ENCODE peak calls at places on chromosomes 13 and 19, in ten cellular contexts. Q is neuronal stem cell; N is glutamatergic neuron; J is T1000; P is lower leg skin; L is iris pigment epithelial cell; U is endothelial cell; S is aorta; Z is activated CD8-positive, alpha-beta T cell treated with anti-CD3 and anti-CD28 coated beads, Interleukin-2, amount 10 ng/mL, durations not matched to agents 7 days and 5 days; C is left ventricle myocardium inferior. V is an unnamed sample.

GRCh38 chr13:21677075-21677628 is 6.3 kb downstream of the FGF9 start:
- DNase-seq in N (peak; percentile 29), P (no peak), U (no peak), Z (no peak), J (no peak), Q (no peak), S (no peak), L (no peak), C (no peak), V (no peak)

GRCh38 chr19:40612831-40613668 is 11.9 kb downstream of the LTBP4 start:
- DNase-seq in Z (peak; percentile 82), P (no peak), Q (no peak), S (peak; percentile 74), N (peak; percentile 67), U (peak; percentile 77), C (no peak), L (peak; percentile 70), J (peak; percentile 65), V (no peak)

GRCh38 chr19:42051166-42052115 is 18.6 kb downstream of the GRIK5 start:
- DNase-seq in Q (no peak), P (peak; percentile 72), J (no peak), U (no peak), N (no peak), Z (no peak), S (no peak), C (no peak), L (peak; percentile 10), V (no peak)

GRCh38 chr19:18020212-18021067 is 12.5 kb downstream of the ARRDC2 start:
- DNase-seq in N (no peak), Q (no peak), L (peak; percentile 60), S (peak; percentile 93), C (peak; percentile 96), U (no peak), Z (no peak), J (no peak), P (peak; percentile 78), V (peak; percentile 26)

GRCh38 chr13:41925014-41925413 is 35.9 kb downstream of the VWA8 start:
- DNase-seq in J (no peak), L (no peak), Q (no peak), N (no peak), P (no peak), C (no peak), Z (no peak), S (no peak), U (no peak), V (no peak)

GRCh38 chr19:15286688-15287355 is 45.5 kb downstream of the BRD4 start:
- DNase-seq in P (no peak), C (no peak), J (no peak), Q (no peak), N (no peak), L (no peak), S (no peak), U (no peak), Z (no peak), V (no peak)

GRCh38 chr19:22832031-22832762 is at the start of gene ZNF723:
- DNase-seq in Q (no peak), U (no peak), C (no peak), J (peak; percentile 56), S (no peak), N (no peak), P (no peak), L (peak; percentile 1), Z (no peak), V (no peak)

GRCh38 chr13:99657848-99658265 is 156.6 kb downstream of the TM9SF2 start:
- DNase-seq in C (peak; percentile 31), P (no peak), L (peak; percentile 29), Z (no peak), U (peak; percentile 55), J (no peak), N (peak; percentile 62), S (peak; percentile 53), Q (no peak), V (no peak)

GRCh38 chr19:4067396-4068057 is 828 bp upstream of the ZBTB7A start:
- DNase-seq in J (no peak), U (peak; percentile 38), Z (no peak), S (no peak), N (peak; percentile 45), P (no peak), L (no peak), Q (no peak), C (no peak), V (no peak)

GRCh38 chr13:50225188-50226155 is 210.2 kb downstream of the KCNRG start:
- DNase-seq in L (no peak), Q (no peak), J (no peak), S (no peak), P (no peak), C (no peak), N (no peak), Z (no peak), U (no peak), V (no peak)

GRCh38 chr13:44412341-44412935 is 38.8 kb downstream of the SERP2 start:
- DNase-seq in S (no peak), Z (no peak), N (no peak), J (no peak), L (no peak), Q (no peak), U (no peak), C (no peak), P (no peak), V (no peak)

GRCh38 chr13:22114630-22115311 is 443.9 kb downstream of the FGF9 start:
- DNase-seq in C (no peak), L (no peak), S (peak; percentile 62), Z (peak; percentile 70), U (no peak), P (no peak), J (no peak), N (no peak), Q (no peak), V (no peak)

GRCh38 chr19:15178629-15179308 is 22.0 kb downstream of the NOTCH3 start:
- DNase-seq in Q (no peak), Z (no peak), C (no peak), N (no peak), L (no peak), U (no peak), J (no peak), P (no peak), S (peak; percentile 44), V (no peak)